ENCODE peak calls at places on chromosome 1, in four cellular contexts. Z, H, G and F are unnamed samples.

GRCh38 chr1:87252406-87252805 is 76.3 kb upstream of the LMO4 start:
- DNase-seq in Z (no peak), G (no peak), H (peak; percentile 76), F (no peak)

GRCh38 chr1:245512980-245513578 is 358.3 kb downstream of the KIF26B start:
- DNase-seq in Z (no peak), H (no peak), G (no peak), F (no peak)

GRCh38 chr1:64121766-64122385 is 81.5 kb upstream of the UBE2U start:
- DNase-seq in Z (no peak), H (peak; percentile 47), G (no peak), F (no peak)

GRCh38 chr1:245019904-245020486 is 134.8 kb upstream of the KIF26B start:
- DNase-seq in H (no peak), Z (no peak), G (no peak), F (no peak)

GRCh38 chr1:72280131-72280530 is 2.2 kb downstream of the NEGR1 start:
- DNase-seq in G (no peak), H (no peak), Z (no peak), F (no peak)

GRCh38 chr1:240806201-240806745 is 194.3 kb upstream of the GREM2 start:
- DNase-seq in G (no peak), H (peak; percentile 37), Z (no peak), F (no peak)

GRCh38 chr1:154445040-154445472 is 39.9 kb downstream of the IL6R start:
- DNase-seq in H (peak; percentile 95), G (no peak), Z (no peak), F (no peak)

GRCh38 chr1:27491748-27492700 is 2.1 kb upstream of the WASF2 start:
- DNase-seq in Z (no peak), H (no peak), G (no peak), F (no peak)

GRCh38 chr1:247347395-247348222 is 15.9 kb upstream of the ZNF496 start:
- DNase-seq in G (no peak), H (no peak), Z (no peak), F (no peak)

GRCh38 chr1:19461352-19461645 is 24.0 kb downstream of the CAPZB start:
- DNase-seq in G (no peak), Z (no peak), H (no peak), F (no peak)

DNA sequence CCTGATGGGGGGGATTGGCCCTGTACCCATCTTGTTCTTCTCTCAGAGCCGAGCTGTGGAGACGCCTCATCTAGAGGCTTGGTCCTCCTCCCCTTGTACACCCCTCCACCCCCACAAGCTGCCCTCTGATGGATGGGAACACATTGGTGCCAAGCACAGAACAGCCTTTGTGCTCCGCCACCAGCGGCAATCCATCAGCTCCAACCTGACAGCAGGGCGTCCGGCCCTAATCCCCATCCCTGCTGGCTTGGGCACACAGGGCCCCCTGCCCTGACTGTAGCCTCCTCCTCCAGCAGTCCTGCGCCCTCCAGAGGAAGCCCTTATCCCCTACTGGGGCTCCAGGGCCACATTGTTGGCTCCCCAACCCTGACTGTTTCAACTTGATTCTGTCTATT is 3.8 kb upstream of the MYOG start:
- DNase-seq in Z (no peak), H (no peak), G (no peak), F (no peak)
- TF ChIP-seq CTCF in Z (no peak), H (no peak), G (no peak), F (no peak)

DNA sequence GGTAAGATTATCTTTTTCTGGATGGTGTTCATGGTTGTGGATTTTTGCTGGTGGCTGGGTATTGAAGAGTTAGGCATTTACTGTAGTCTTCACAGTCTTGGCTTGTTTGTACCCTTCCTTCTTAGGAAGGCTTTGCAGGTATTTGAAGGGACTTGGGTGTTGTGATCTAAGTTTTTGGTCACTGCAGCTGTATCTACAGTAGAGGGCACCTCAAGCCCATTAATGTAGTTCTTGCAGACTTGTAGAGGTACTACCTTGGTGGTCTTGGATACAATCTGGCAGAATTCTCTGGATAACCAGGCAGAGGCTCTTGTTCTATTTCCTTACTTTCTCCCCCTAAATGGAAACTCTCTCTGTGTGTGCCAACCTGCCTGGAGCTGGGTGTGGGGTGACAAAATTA is 155.8 kb upstream of the BRINP3 start:
- DNase-seq in Z (no peak), G (no peak), H (peak; percentile 1), F (no peak)
- TF ChIP-seq CTCF in Z (no peak), G (peak; percentile 44), H (peak; percentile 10), F (no peak)

GRCh38 chr1:94310570-94311270 is 73.3 kb upstream of the ARHGAP29 start:
- DNase-seq in H (no peak), G (no peak), Z (no peak), F (no peak)
- TF ChIP-seq CTCF in H (no peak), G (no peak), Z (no peak), F (no peak)

GRCh38 chr1:232627645-232628334 is 2.1 kb downstream of the SIPA1L2 start:
- DNase-seq in H (peak; percentile 52), G (no peak), Z (no peak), F (no peak)
- TF ChIP-seq CTCF in H (peak; percentile 40), G (peak; percentile 60), Z (peak; percentile 71), F (no peak)

GRCh38 chr1:183323849-183324683 is 94.1 kb downstream of the NMNAT2 start:
- DNase-seq in Z (no peak), G (no peak), H (peak; percentile 57), F (no peak)

GRCh38 chr1:183315987-183316758 is 102.0 kb downstream of the NMNAT2 start:
- DNase-seq in H (no peak), G (no peak), Z (no peak), F (no peak)

GRCh38 chr1:183319051-183319450 is 99.1 kb downstream of the NMNAT2 start:
- DNase-seq in G (no peak), H (peak; percentile 19), Z (no peak), F (no peak)

DNA sequence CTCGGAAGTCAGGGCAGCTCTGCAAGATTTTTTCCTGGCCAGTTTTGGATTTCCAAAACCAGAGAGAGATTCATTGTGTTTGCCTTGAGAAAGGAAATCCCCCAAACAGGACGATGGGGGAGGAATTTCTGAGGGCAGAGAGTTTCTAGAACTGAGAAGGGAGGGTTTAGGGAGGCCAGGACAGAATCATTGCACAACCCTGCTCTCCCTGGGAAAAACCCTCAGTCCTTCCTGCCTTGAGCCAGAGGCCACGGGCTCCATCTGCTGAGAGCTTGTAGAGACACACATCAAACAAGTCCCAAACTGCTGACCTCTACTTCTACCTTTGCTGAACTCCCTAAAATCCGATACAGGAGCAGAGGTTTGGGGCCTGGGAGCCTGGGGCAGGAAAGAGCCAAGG is 99.7 kb downstream of the NMNAT2 start:
- DNase-seq in Z (peak; percentile 48), H (peak; percentile 95), G (no peak), F (no peak)
- TF ChIP-seq CTCF in Z (no peak), H (peak; percentile 81), G (peak; percentile 24), F (no peak)

GRCh38 chr1:204826970-204827369 is 43.7 kb upstream of the NFASC start:
- DNase-seq in H (no peak), G (peak; percentile 21), Z (no peak), F (no peak)
- TF ChIP-seq CTCF in H (no peak), G (peak; percentile 54), Z (no peak), F (no peak)